ENCODE peak calls at places on chromosomes 7 and 10, in nine cellular contexts. R is midbrain, S is mesenchymal stem cell, U is anterior cingulate cortex, K is activated T-cell treated with anti-CD3 and anti-CD28 coated beads for 24 hours, G is uterus, P is GM13977, O is neural crest cell, M is T follicular helper cell. X is an unnamed sample.
A peak's percentile ranks its signal among the peaks of the same experiment; 100 is the strongest.

GRCh38 chr7:133958822-133959221 is 168.3 kb upstream of the LRGUK start:
- DNase-seq in U (no peak), P (no peak), O (no peak), M (no peak), G (no peak), R (no peak), S (no peak), K (no peak), X (no peak)

GRCh38 chr7:17408904-17409290 is 110.4 kb downstream of the AHR start:
- DNase-seq in M (no peak), U (no peak), O (no peak), K (no peak), G (no peak), R (no peak), P (no peak), S (no peak), X (no peak)

GRCh38 chr7:111525100-111525499 is 37.2 kb downstream of the IMMP2L start:
- DNase-seq in S (no peak), U (no peak), G (no peak), P (no peak), R (no peak), K (no peak), M (no peak), O (no peak), X (no peak)

GRCh38 chr7:32890553-32891045 is 961 bp downstream of the KBTBD2 start:
- DNase-seq in K (peak; percentile 24), R (peak; percentile 53), P (peak; percentile 56), S (peak; percentile 90), G (no peak), U (no peak), O (no peak), M (peak; percentile 46), X (peak; percentile 5)

GRCh38 chr7:47504546-47505316 is 77.2 kb downstream of the TNS3 start:
- DNase-seq in R (no peak), K (no peak), M (no peak), U (no peak), S (no peak), G (no peak), O (no peak), P (no peak), X (no peak)

GRCh38 chr7:42611961-42612360 is 299.9 kb downstream of the C7orf25 start:
- DNase-seq in P (no peak), S (peak; percentile 15), R (no peak), U (no peak), G (no peak), O (no peak), M (no peak), K (no peak), X (no peak)

GRCh38 chr10:50605280-50606270 is 18.2 kb downstream of the SGMS1 start:
- DNase-seq in U (no peak), P (no peak), S (peak; percentile 76), K (no peak), G (peak; percentile 61), M (no peak), O (no peak), R (no peak), X (no peak)

GRCh38 chr7:85600425-85600824 is 413.6 kb upstream of the SEMA3D start:
- DNase-seq in P (no peak), R (no peak), G (no peak), S (peak; percentile 29), K (no peak), O (no peak), U (no peak), M (no peak), X (no peak)

GRCh38 chr10:4758256-4758655 is 67.8 kb upstream of the AKR1E2 start:
- DNase-seq in R (no peak), S (no peak), M (no peak), G (no peak), U (no peak), P (no peak), K (no peak), O (no peak), X (no peak)

GRCh38 chr10:95214369-95214768 is 20.3 kb downstream of the ACSM6 start:
- DNase-seq in K (no peak), S (no peak), M (no peak), O (no peak), P (no peak), U (no peak), G (no peak), R (no peak), X (no peak)

GRCh38 chr7:2474813-2475677 is 1.2 kb downstream of the GRIFIN start:
- DNase-seq in R (no peak), G (no peak), U (no peak), M (no peak), O (no peak), K (no peak), S (no peak), P (no peak), X (no peak)

GRCh38 chr10:116825901-116826300 is 23.4 kb upstream of the ENO4 start:
- DNase-seq in G (no peak), O (no peak), S (no peak), R (no peak), K (no peak), U (no peak), M (no peak), P (no peak), X (no peak)

X was measured in substantia nigra.